ENCODE peak calls at places on chromosomes 6 and 20, in ten cellular contexts. S is tibial artery; J is HepG2; U is CD8-positive, alpha-beta T cell; R is uterus; A is Peyer's patch; X is osteoblast; I is lower lobe of right lung; W is H9; T is OCI-LY7. N is an unnamed sample. For H3K4me1, the result is how much of the 10 kb centered on the place peaks cover.

GRCh38 chr6:79646006-79646405 is 14.9 kb downstream of the SH3BGRL2 start:
- DNase-seq in S (no peak), J (no peak), U (peak), R (no peak), A (no peak), X (no peak), I (no peak), W (peak), T (peak), N (peak)

GRCh38 chr6:150720774-150721233 is 121.1 kb downstream of the PLEKHG1 start:
- DNase-seq in S (no peak), J (no peak), U (no peak), R (no peak), A (peak), X (no peak), I (no peak), W (no peak), T (peak), N (peak)

GRCh38 chr6:1688396-1688795 is 78.7 kb downstream of the FOXC1 start:
- DNase-seq in S (no peak), J (no peak), U (no peak), R (no peak), A (no peak), X (no peak), I (no peak), W (no peak), T (no peak), N (no peak)

GRCh38 chr6:56793938-56794337 is 151.2 kb upstream of the DST start:
- DNase-seq in S (no peak), J (no peak), U (no peak), R (no peak), A (no peak), X (no peak), I (no peak), W (no peak), T (no peak), N (no peak)

GRCh38 chr6:15065603-15066002 is 180.3 kb upstream of the JARID2 start:
- DNase-seq in S (no peak), J (no peak), U (no peak), R (no peak), A (no peak), X (peak), I (no peak), W (no peak), T (no peak), N (peak)

GRCh38 chr6:113359155-113360140 is 497.7 kb upstream of the MARCKS start:
- DNase-seq in S (no peak), J (no peak), U (no peak), R (no peak), A (no peak), X (no peak), I (no peak), W (no peak), T (no peak), N (no peak)

GRCh38 chr6:168155193-168155592 is 76.2 kb upstream of the FRMD1 start:
- DNase-seq in S (no peak), J (no peak), U (peak), R (peak), A (no peak), X (no peak), I (no peak), W (no peak), T (no peak), N (no peak)

GRCh38 chr20:32018269-32019155 is 8.3 kb downstream of the CCM2L start:
- DNase-seq in S (no peak), J (peak), U (peak), R (peak), A (peak), X (peak), I (peak), W (peak), T (peak), N (peak)

GRCh38 chr6:72524011-72524645 is 97.7 kb upstream of the KCNQ5 start:
- DNase-seq in S (no peak), J (no peak), U (no peak), R (no peak), A (no peak), X (no peak), I (no peak), W (no peak), T (no peak), N (no peak)

GRCh38 chr6:28597217-28597835 is 71.6 kb downstream of the GPX5 start:
- DNase-seq in S (no peak), J (peak), U (no peak), R (peak), A (no peak), X (peak), I (no peak), W (peak), T (no peak), N (peak)

GRCh38 chr20:4613718-4614620 is 107.7 kb upstream of the PRND start:
- DNase-seq in S (peak), J (peak), U (peak), R (peak), A (peak), X (no peak), I (no peak), W (peak), T (peak), N (peak)

GRCh38 chr6:7134999-7135735 is 27.4 kb downstream of the RREB1 start:
- DNase-seq in S (no peak), J (no peak), U (no peak), R (no peak), A (no peak), X (no peak), I (no peak), W (no peak), T (no peak), N (no peak)

GRCh38 chr20:19404836-19405235 is 192.4 kb downstream of the SLC24A3 start:
- DNase-seq in S (no peak), J (no peak), U (no peak), R (no peak), A (no peak), X (no peak), I (no peak), W (no peak), T (no peak), N (no peak)

GRCh38 chr20:63547484-63548480 is at the start of gene SRMS:
- DNase-seq in S (no peak), J (no peak), U (no peak), R (no peak), A (no peak), X (no peak), I (no peak), W (peak), T (no peak), N (no peak)

GRCh38 chr20:62386383-62387218 is at the start of gene RPS21:
- DNase-seq in S (peak), J (peak), U (peak), R (peak), A (peak), X (peak), I (peak), W (peak), T (peak), N (peak)
- TF ChIP-seq CTCF in S (no peak), J (peak), U (no peak), R (no peak), A (peak), X (no peak), I (no peak), W (no peak), T (no peak), N (no peak)

GRCh38 chr20:16759161-16759523 is 11.0 kb downstream of the OTOR start:
- DNase-seq in S (no peak), J (no peak), U (no peak), R (no peak), A (no peak), X (no peak), I (no peak), W (no peak), T (no peak), N (no peak)
- H3K27ac ChIP-seq in S (no peak), J (no peak), U (no peak), R (no peak), A (no peak), X (no peak), I (no peak), W (no peak), T (no peak), N (no peak)

GRCh38 chr20:47353697-47354387 is 2.7 kb downstream of the ZMYND8 start:
- DNase-seq in S (no peak), J (no peak), U (no peak), R (no peak), A (no peak), X (no peak), I (peak), W (no peak), T (no peak), N (no peak)
- H3K4me1 ChIP-seq in S (under half), J (half or more), U (half or more), R (under half), A (half or more), X (half or more), I (half or more), W (under half), T (half or more), N (half or more)

GRCh38 chr6:134708079-134708478 is 241.8 kb downstream of the ALDH8A1 start:
- DNase-seq in S (no peak), J (no peak), U (no peak), R (no peak), A (no peak), X (no peak), I (no peak), W (no peak), T (no peak), N (no peak)
- TF ChIP-seq CTCF in S (no peak), J (no peak), U (no peak), R (no peak), A (peak), X (no peak), I (no peak), W (no peak), T (no peak), N (no peak)

GRCh38 chr6:41580690-41581089 is 34.5 kb downstream of the FOXP4 start:
- DNase-seq in S (no peak), J (no peak), U (no peak), R (no peak), A (no peak), X (no peak), I (no peak), W (no peak), T (no peak), N (no peak)
- H3K27ac ChIP-seq in S (peak), J (no peak), U (no peak), R (no peak), A (no peak), X (no peak), I (no peak), W (no peak), T (no peak), N (no peak)

GRCh38 chr20:38812182-38812581 is 6.7 kb downstream of the PPP1R16B start:
- DNase-seq in S (no peak), J (no peak), U (no peak), R (no peak), A (no peak), X (no peak), I (no peak), W (no peak), T (peak), N (no peak)
- H3K4me1 ChIP-seq in S (under half), J (under half), U (under half), R (under half), A (under half), X (under half), I (under half), W (under half), T (half or more), N (under half)

GRCh38 chr20:40966103-40966502 is 62.5 kb upstream of the TOP1 start:
- DNase-seq in S (no peak), J (peak), U (peak), R (no peak), A (peak), X (no peak), I (no peak), W (peak), T (peak), N (peak)

GRCh38 chr20:40966516-40967185 is 62.0 kb upstream of the TOP1 start:
- DNase-seq in S (no peak), J (no peak), U (peak), R (no peak), A (peak), X (no peak), I (no peak), W (peak), T (no peak), N (no peak)

GRCh38 chr20:40965671-40966070 is 63.0 kb upstream of the TOP1 start:
- DNase-seq in S (no peak), J (no peak), U (peak), R (no peak), A (no peak), X (no peak), I (no peak), W (no peak), T (no peak), N (no peak)

DNA sequence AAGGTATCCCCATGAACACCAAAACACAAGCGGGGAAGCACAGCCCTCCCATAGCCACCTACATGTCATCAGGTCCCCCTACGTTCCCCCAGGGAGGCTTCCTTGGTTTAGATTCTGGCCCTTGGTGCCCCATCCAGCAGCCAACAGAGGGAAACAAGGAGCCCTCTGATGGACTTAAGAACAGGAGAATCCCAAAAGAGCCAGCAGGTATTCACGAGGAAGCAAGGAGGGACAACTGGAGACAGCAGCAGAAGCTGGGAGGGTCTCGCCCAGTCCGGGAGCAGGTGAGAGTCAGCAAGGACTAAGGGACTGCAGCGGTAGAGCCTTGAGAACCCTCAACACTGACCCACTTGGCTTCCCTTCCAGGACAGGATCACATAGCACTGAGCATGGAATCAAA is 58.4 kb upstream of the TOP1 start:
- DNase-seq in S (no peak), J (no peak), U (peak), R (no peak), A (peak), X (no peak), I (no peak), W (peak), T (no peak), N (no peak)
- TF ChIP-seq CTCF in S (no peak), J (peak), U (no peak), R (no peak), A (no peak), X (no peak), I (no peak), W (peak), T (no peak), N (no peak)

N was measured in A673.